ENCODE peak calls at places on chromosome 2, in four cellular contexts. One of them, this sample, is unnamed.

GRCh38 chr2:238238766-238239551 is 879 bp downstream of the HES6 start:
- DNase-seq in hepatocyte: peak
- DNase-seq in HL-60: peak
- DNase-seq in astrocyte of the spinal cord: no peak
- DNase-seq in this sample: no peak

GRCh38 chr2:109148347-109148746 is 19.3 kb downstream of the SH3RF3 start:
- DNase-seq in hepatocyte: no peak
- DNase-seq in HL-60: no peak
- DNase-seq in astrocyte of the spinal cord: no peak
- DNase-seq in this sample: no peak

GRCh38 chr2:31429759-31430438 is 15.4 kb upstream of the XDH start:
- DNase-seq in hepatocyte: no peak
- DNase-seq in HL-60: no peak
- DNase-seq in astrocyte of the spinal cord: peak
- DNase-seq in this sample: peak

GRCh38 chr2:119474371-119475224 is 42.9 kb downstream of the TMEM37 start:
- DNase-seq in hepatocyte: no peak
- DNase-seq in HL-60: no peak
- DNase-seq in astrocyte of the spinal cord: no peak
- DNase-seq in this sample: no peak

GRCh38 chr2:154307007-154307406 is 391.5 kb upstream of the KCNJ3 start:
- DNase-seq in hepatocyte: no peak
- DNase-seq in HL-60: no peak
- DNase-seq in astrocyte of the spinal cord: no peak
- DNase-seq in this sample: no peak

GRCh38 chr2:175755169-175755568 is 246.9 kb downstream of the LNPK start:
- DNase-seq in hepatocyte: no peak
- DNase-seq in HL-60: no peak
- DNase-seq in astrocyte of the spinal cord: no peak
- DNase-seq in this sample: no peak

GRCh38 chr2:138275292-138275690 is 226.3 kb upstream of the SPOPL start:
- DNase-seq in hepatocyte: peak
- DNase-seq in HL-60: no peak
- DNase-seq in astrocyte of the spinal cord: no peak
- DNase-seq in this sample: no peak

GRCh38 chr2:209525834-209526281 is 102.0 kb downstream of the MAP2 start:
- DNase-seq in hepatocyte: no peak
- DNase-seq in HL-60: no peak
- DNase-seq in astrocyte of the spinal cord: peak
- DNase-seq in this sample: no peak

GRCh38 chr2:168738057-168738456 is 64.4 kb upstream of the NOSTRIN start:
- DNase-seq in hepatocyte: no peak
- DNase-seq in HL-60: no peak
- DNase-seq in astrocyte of the spinal cord: no peak
- DNase-seq in this sample: no peak

GRCh38 chr2:57126410-57126809 is 920.2 kb upstream of the VRK2 start:
- DNase-seq in hepatocyte: no peak
- DNase-seq in HL-60: no peak
- DNase-seq in astrocyte of the spinal cord: no peak
- DNase-seq in this sample: no peak

DNA sequence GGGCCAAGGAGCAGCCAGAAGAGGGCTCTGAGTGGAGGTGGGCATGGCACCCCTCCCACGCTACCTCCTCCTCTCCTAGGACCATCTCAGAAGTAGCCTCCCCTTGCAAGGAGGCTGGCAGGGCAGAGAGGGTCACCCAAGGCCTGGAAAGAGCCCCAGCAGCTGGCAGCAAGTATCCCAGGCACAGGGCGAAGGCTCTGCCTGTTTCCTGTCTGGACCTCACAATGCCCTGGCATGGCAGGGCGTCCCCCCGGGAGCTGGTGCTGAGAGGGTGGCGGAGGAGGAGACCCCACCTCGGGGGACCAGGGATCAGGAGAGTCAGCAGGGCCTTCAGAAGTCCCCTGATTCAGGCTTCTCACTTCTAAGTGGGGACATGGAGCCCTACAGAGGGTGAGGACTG is 66.2 kb upstream of the TAF1B start:
- DNase-seq in hepatocyte: no peak
- DNase-seq in HL-60: no peak
- DNase-seq in astrocyte of the spinal cord: no peak
- DNase-seq in this sample: no peak
- TF ChIP-seq CTCF in hepatocyte: no peak
- TF ChIP-seq CTCF in HL-60: no peak
- TF ChIP-seq CTCF in astrocyte of the spinal cord: no peak
- TF ChIP-seq CTCF in this sample: no peak

DNA sequence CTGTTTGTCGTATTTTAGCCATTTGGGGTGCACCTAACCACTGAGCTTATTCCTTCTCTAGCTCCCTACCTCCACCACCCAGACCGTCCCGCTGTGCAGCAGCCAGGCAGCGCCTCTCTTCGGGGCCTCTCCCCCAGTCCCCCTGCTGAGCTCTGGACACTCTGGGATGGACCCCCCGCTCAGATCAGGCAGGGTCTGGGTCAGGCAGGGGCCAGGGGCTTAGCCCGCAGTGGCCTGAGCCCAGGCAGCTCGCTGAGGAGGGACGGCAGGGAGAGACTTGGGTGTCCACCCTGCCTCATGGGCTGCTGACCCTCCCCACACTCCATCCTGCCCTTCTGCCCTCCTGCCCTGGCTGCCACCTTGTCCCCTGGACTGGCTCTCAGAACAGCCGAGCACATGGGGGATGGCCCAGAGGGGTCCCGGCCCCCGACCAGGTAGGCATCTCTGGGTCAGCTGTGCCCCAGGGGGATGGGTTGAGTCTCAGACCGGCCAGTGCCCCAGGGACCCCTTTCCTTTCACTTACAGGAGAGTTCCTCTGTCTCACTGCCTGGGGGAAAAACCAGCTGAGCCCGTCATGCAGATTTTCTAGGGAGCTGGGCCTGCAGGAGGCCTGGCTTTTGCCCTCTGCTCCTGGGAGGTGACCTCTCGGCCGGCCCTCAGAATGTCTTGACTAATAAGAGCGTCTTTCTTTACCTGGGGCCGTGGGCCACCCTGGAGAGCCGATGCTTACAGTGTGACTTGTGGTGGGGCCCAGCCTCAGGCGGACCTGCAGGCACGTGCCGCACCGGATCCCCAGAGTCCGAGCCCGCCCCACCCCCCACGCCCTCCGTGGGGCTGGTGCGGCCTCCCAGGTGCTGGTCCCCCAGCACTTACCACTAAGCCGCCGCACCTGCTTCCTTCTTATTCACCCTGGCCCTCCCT is 22.8 kb upstream of the PXDN start:
- DNase-seq in hepatocyte: no peak
- DNase-seq in HL-60: no peak
- DNase-seq in astrocyte of the spinal cord: no peak
- DNase-seq in this sample: no peak
- TF ChIP-seq CTCF in hepatocyte: no peak
- TF ChIP-seq CTCF in HL-60: no peak
- TF ChIP-seq CTCF in astrocyte of the spinal cord: no peak
- TF ChIP-seq CTCF in this sample: no peak

GRCh38 chr2:231099918-231100317 is 24.9 kb downstream of the HTR2B start:
- DNase-seq in hepatocyte: no peak
- DNase-seq in HL-60: no peak
- DNase-seq in astrocyte of the spinal cord: no peak
- DNase-seq in this sample: no peak
- TF ChIP-seq CTCF in hepatocyte: no peak
- TF ChIP-seq CTCF in HL-60: no peak
- TF ChIP-seq CTCF in astrocyte of the spinal cord: no peak
- TF ChIP-seq CTCF in this sample: no peak

DNA sequence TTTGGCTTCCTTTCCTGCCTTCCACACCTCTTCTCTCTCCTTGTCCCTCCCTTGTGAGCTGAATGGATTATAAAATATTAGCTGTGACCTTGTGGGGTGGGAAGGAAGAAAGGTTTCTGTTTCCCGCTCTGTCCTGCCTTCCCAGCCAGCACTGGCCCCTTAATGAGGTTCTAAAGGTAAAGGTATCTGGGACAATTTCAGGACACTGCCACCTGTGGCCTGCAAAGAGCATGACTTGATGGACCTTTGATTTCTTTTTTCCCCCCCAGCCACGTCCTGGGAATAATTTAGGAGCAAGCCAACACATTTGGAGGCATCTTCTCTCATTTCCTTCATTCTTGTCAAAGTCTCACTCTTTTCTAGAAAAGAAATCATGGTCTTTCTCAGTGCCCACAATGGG is 246.7 kb upstream of the EPAS1 start:
- DNase-seq in hepatocyte: no peak
- DNase-seq in HL-60: no peak
- DNase-seq in astrocyte of the spinal cord: no peak
- DNase-seq in this sample: no peak
- TF ChIP-seq CTCF in hepatocyte: peak
- TF ChIP-seq CTCF in HL-60: no peak
- TF ChIP-seq CTCF in astrocyte of the spinal cord: no peak
- TF ChIP-seq CTCF in this sample: no peak

GRCh38 chr2:121283670-121284245 is 1.2 kb downstream of the TFCP2L1 start:
- DNase-seq in hepatocyte: no peak
- DNase-seq in HL-60: no peak
- DNase-seq in astrocyte of the spinal cord: no peak
- DNase-seq in this sample: peak

GRCh38 chr2:121285926-121286325 is 924 bp upstream of the TFCP2L1 start:
- DNase-seq in hepatocyte: no peak
- DNase-seq in HL-60: no peak
- DNase-seq in astrocyte of the spinal cord: no peak
- DNase-seq in this sample: no peak

GRCh38 chr2:121285077-121285449 is at the start of gene TFCP2L1:
- DNase-seq in hepatocyte: peak
- DNase-seq in HL-60: no peak
- DNase-seq in astrocyte of the spinal cord: no peak
- DNase-seq in this sample: peak

GRCh38 chr2:121282800-121283382 is 2.1 kb downstream of the TFCP2L1 start:
- DNase-seq in hepatocyte: no peak
- DNase-seq in HL-60: no peak
- DNase-seq in astrocyte of the spinal cord: no peak
- DNase-seq in this sample: peak

GRCh38 chr2:121284424-121285076 is 452 bp downstream of the TFCP2L1 start:
- DNase-seq in hepatocyte: peak
- DNase-seq in HL-60: no peak
- DNase-seq in astrocyte of the spinal cord: no peak
- DNase-seq in this sample: peak
- TF ChIP-seq CTCF in hepatocyte: no peak
- TF ChIP-seq CTCF in HL-60: no peak
- TF ChIP-seq CTCF in astrocyte of the spinal cord: no peak
- TF ChIP-seq CTCF in this sample: no peak

DNA sequence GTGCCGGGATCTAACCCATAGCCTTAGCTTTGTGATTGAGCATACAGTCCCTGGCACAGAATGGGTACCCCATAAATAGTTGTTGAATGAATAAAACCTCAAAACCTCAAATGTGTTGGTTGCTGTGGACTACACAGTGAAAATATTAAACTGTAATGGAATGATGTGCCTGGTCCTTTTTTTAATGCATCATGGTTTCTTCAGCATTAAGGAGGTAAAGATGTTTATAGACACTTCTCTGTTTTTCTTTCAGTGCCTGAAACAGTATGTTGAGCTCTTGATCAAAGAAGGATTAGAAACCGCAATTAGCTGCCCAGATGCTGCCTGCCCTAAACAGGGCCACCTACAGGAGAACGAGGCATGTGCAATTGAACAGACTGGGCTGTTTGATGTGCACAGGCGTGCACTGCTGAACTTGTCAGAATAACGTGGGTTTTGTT is 97.0 kb downstream of the RNF144A start:
- DNase-seq in hepatocyte: no peak
- DNase-seq in HL-60: peak
- DNase-seq in astrocyte of the spinal cord: peak
- DNase-seq in this sample: no peak
- TF ChIP-seq CTCF in hepatocyte: peak
- TF ChIP-seq CTCF in HL-60: peak
- TF ChIP-seq CTCF in astrocyte of the spinal cord: peak
- TF ChIP-seq CTCF in this sample: no peak